ENCODE peak calls at places on chromosomes 5 and 9, in five cellular contexts. P is activated naive CD4-positive, alpha-beta T cell treated with anti-CD3 and anti-CD28 coated beads for 36 hours; X is head of caudate nucleus; M is upper lobe of right lung; D is activated CD4-positive, alpha-beta T cell treated with anti-CD3 and anti-CD28 coated beads, Interleukin-2, amount 50 U/mL, for 24 hours. J is an unnamed sample.

GRCh38 chr9:86585422-86586143 is 231.4 kb upstream of the TUT7 start:
- DNase-seq in X (no peak), D (no peak), M (no peak), P (no peak), J (no peak)

GRCh38 chr9:92740015-92740408 is 24.6 kb downstream of the BICD2 start:
- DNase-seq in D (no peak), X (no peak), P (no peak), M (no peak), J (no peak)

GRCh38 chr5:124206540-124206939 is 539.9 kb downstream of the ZNF608 start:
- DNase-seq in D (no peak), X (no peak), P (no peak), M (no peak), J (no peak)

GRCh38 chr9:108443741-108444140 is 412.0 kb downstream of the ACTL7B start:
- DNase-seq in X (no peak), M (no peak), P (no peak), D (no peak), J (no peak)

GRCh38 chr5:72018158-72018803 is 89.0 kb upstream of the MAP1B start:
- DNase-seq in X (peak; percentile 10), D (peak; percentile 25), P (peak; percentile 81), M (no peak), J (peak; percentile 14)

GRCh38 chr9:15837079-15837679 is 284.3 kb downstream of the CCDC171 start:
- DNase-seq in P (peak; percentile 29), M (no peak), D (no peak), X (no peak), J (no peak)

GRCh38 chr9:16925426-16925825 is 55.0 kb upstream of the BNC2 start:
- DNase-seq in M (no peak), P (no peak), D (no peak), X (no peak), J (no peak)

GRCh38 chr9:110468950-110469349 is 110.6 kb downstream of the SVEP1 start:
- DNase-seq in X (no peak), M (no peak), D (no peak), P (no peak), J (no peak)

GRCh38 chr9:99127372-99128132 is 22.6 kb downstream of the TGFBR1 start:
- DNase-seq in M (no peak), X (no peak), P (no peak), D (no peak), J (no peak)

J was measured in T-cell.